ENCODE peak calls at places on chromosomes 3 and 15, in four cellular contexts. C is ecto neural progenitor cell; X is CD4-positive, alpha-beta T cell; K is mesenchymal stem cell. G is an unnamed sample.

GRCh38 chr15:60471314-60471713 is 7.6 kb downstream of the ICE2 start:
- DNase-seq in C (no peak), X (no peak), K (no peak), G (no peak)

GRCh38 chr3:188262913-188263683 is 109.1 kb downstream of the LPP start:
- DNase-seq in C (no peak), X (no peak), K (peak), G (no peak)

GRCh38 chr3:134769469-134769868 is 25.6 kb upstream of the EPHB1 start:
- DNase-seq in C (no peak), X (no peak), K (no peak), G (no peak)

GRCh38 chr15:85543741-85544155 is 163.3 kb downstream of the AKAP13 start:
- DNase-seq in C (no peak), X (peak), K (no peak), G (no peak)

GRCh38 chr3:155387571-155387970 is 94.1 kb upstream of the STRIT1 start:
- DNase-seq in C (no peak), X (no peak), K (no peak), G (no peak)

GRCh38 chr3:107775958-107776357 is 253.2 kb downstream of the BBX start:
- DNase-seq in C (no peak), X (no peak), K (no peak), G (no peak)

GRCh38 chr3:159664011-159664410 is 324.6 kb upstream of the IL12A start:
- DNase-seq in C (no peak), X (no peak), K (no peak), G (no peak)

GRCh38 chr15:32643907-32644445 is 2.5 kb downstream of the SCG5 start:
- DNase-seq in C (no peak), X (no peak), K (peak), G (no peak)

GRCh38 chr15:72172796-72173195 is 24.8 kb downstream of the GRAMD2A start:
- DNase-seq in C (no peak), X (no peak), K (no peak), G (no peak)

GRCh38 chr3:186108106-186108940 is 566 bp downstream of the ETV5 start:
- DNase-seq in C (peak), X (no peak), K (peak), G (peak)

GRCh38 chr3:13016083-13016725 is 57.0 kb downstream of the IQSEC1 start:
- DNase-seq in C (no peak), X (peak), K (peak), G (no peak)

GRCh38 chr15:29134641-29135071 is 135.0 kb downstream of the NSMCE3 start:
- DNase-seq in C (no peak), X (no peak), K (no peak), G (no peak)

GRCh38 chr15:20351448-20351961 is 190.1 kb downstream of the GOLGA6L6 start:
- DNase-seq in C (peak), X (peak), K (no peak), G (no peak)

GRCh38 chr15:41870689-41871081 is 23.2 kb downstream of the SPTBN5 start:
- DNase-seq in C (no peak), X (peak), K (peak), G (no peak)

GRCh38 chr3:15327941-15328340 is 4.4 kb downstream of the SH3BP5 start:
- DNase-seq in C (no peak), X (no peak), K (no peak), G (no peak)

GRCh38 chr3:139477710-139478640 is 1.7 kb upstream of the RBP2 start:
- DNase-seq in C (no peak), X (no peak), K (no peak), G (no peak)

GRCh38 chr15:61228025-61228901 is 839 bp downstream of the RORA start:
- DNase-seq in C (peak), X (no peak), K (peak), G (no peak)

GRCh38 chr3:142150271-142150670 is 927 bp upstream of the TFDP2 start:
- DNase-seq in C (no peak), X (no peak), K (no peak), G (no peak)

GRCh38 chr3:141812091-141812490 is 48.9 kb downstream of the GRK7 start:
- DNase-seq in C (no peak), X (no peak), K (no peak), G (no peak)

GRCh38 chr15:85689729-85690128 is 105.0 kb downstream of the KLHL25 start:
- DNase-seq in C (peak), X (peak), K (peak), G (no peak)

GRCh38 chr3:13781417-13781816 is 98.5 kb downstream of the WNT7A start:
- DNase-seq in C (no peak), X (no peak), K (no peak), G (no peak)